ENCODE peak calls at places on chromosomes 1 and 21, in six cellular contexts. One of them, this sample, is unnamed. For H3K4me1, the result is how much of the 10 kb centered on the place peaks cover.

GRCh38 chr1:195608883-195609282 is 999.4 kb downstream of the KCNT2 start:
- DNase-seq in heart left ventricle: no peak
- DNase-seq in OCI-LY7: no peak
- DNase-seq in adrenal gland: no peak
- DNase-seq in hepatocyte: no peak
- DNase-seq in PC-3: peak
- DNase-seq in this sample: no peak

GRCh38 chr1:155051777-155052398 is 772 bp downstream of the ADAM15 start:
- DNase-seq in hepatocyte: no peak
- DNase-seq in OCI-LY7: peak
- DNase-seq in PC-3: peak
- DNase-seq in adrenal gland: peak
- DNase-seq in heart left ventricle: peak
- DNase-seq in this sample: no peak

GRCh38 chr1:222909586-222909985 is 94.7 kb downstream of the DISP1 start:
- DNase-seq in heart left ventricle: no peak
- DNase-seq in adrenal gland: peak
- DNase-seq in OCI-LY7: no peak
- DNase-seq in PC-3: no peak
- DNase-seq in hepatocyte: no peak
- DNase-seq in this sample: no peak

GRCh38 chr1:64065571-64065970 is 137.9 kb upstream of the UBE2U start:
- DNase-seq in OCI-LY7: no peak
- DNase-seq in hepatocyte: no peak
- DNase-seq in PC-3: no peak
- DNase-seq in adrenal gland: no peak
- DNase-seq in heart left ventricle: no peak
- DNase-seq in this sample: no peak

GRCh38 chr1:23202263-23202749 is 15.0 kb downstream of the HTR1D start:
- DNase-seq in hepatocyte: no peak
- DNase-seq in OCI-LY7: no peak
- DNase-seq in PC-3: peak
- DNase-seq in heart left ventricle: no peak
- DNase-seq in adrenal gland: no peak
- DNase-seq in this sample: no peak

GRCh38 chr1:2205191-2205952 is 10.8 kb upstream of the FAAP20 start:
- DNase-seq in hepatocyte: peak
- DNase-seq in OCI-LY7: peak
- DNase-seq in PC-3: peak
- DNase-seq in adrenal gland: peak
- DNase-seq in heart left ventricle: peak
- DNase-seq in this sample: peak

GRCh38 chr1:228307218-228308023 is 99.2 kb downstream of the TRIM11 start:
- DNase-seq in adrenal gland: peak
- DNase-seq in PC-3: no peak
- DNase-seq in OCI-LY7: no peak
- DNase-seq in hepatocyte: no peak
- DNase-seq in heart left ventricle: peak
- DNase-seq in this sample: no peak

GRCh38 chr1:235648954-235649721 is 446 bp downstream of the GNG4 start:
- DNase-seq in heart left ventricle: no peak
- DNase-seq in PC-3: peak
- DNase-seq in hepatocyte: peak
- DNase-seq in adrenal gland: peak
- DNase-seq in OCI-LY7: no peak
- DNase-seq in this sample: peak

GRCh38 chr21:44298301-44298700 is 1.6 kb upstream of the PFKL start:
- DNase-seq in heart left ventricle: no peak
- DNase-seq in adrenal gland: no peak
- DNase-seq in hepatocyte: no peak
- DNase-seq in OCI-LY7: peak
- DNase-seq in PC-3: peak
- DNase-seq in this sample: no peak

GRCh38 chr1:4786061-4786460 is 131.7 kb downstream of the AJAP1 start:
- DNase-seq in adrenal gland: no peak
- DNase-seq in PC-3: no peak
- DNase-seq in hepatocyte: no peak
- DNase-seq in OCI-LY7: no peak
- DNase-seq in heart left ventricle: no peak
- DNase-seq in this sample: no peak

GRCh38 chr1:41718444-41719028 is 200.2 kb downstream of the HIVEP3 start:
- DNase-seq in heart left ventricle: no peak
- DNase-seq in PC-3: no peak
- DNase-seq in OCI-LY7: no peak
- DNase-seq in adrenal gland: no peak
- DNase-seq in hepatocyte: no peak
- DNase-seq in this sample: no peak
- H3K4me1 ChIP-seq in heart left ventricle: under half
- H3K4me1 ChIP-seq in PC-3: under half
- H3K4me1 ChIP-seq in OCI-LY7: under half
- H3K4me1 ChIP-seq in adrenal gland: under half
- H3K4me1 ChIP-seq in hepatocyte: under half
- H3K4me1 ChIP-seq in this sample: under half

DNA sequence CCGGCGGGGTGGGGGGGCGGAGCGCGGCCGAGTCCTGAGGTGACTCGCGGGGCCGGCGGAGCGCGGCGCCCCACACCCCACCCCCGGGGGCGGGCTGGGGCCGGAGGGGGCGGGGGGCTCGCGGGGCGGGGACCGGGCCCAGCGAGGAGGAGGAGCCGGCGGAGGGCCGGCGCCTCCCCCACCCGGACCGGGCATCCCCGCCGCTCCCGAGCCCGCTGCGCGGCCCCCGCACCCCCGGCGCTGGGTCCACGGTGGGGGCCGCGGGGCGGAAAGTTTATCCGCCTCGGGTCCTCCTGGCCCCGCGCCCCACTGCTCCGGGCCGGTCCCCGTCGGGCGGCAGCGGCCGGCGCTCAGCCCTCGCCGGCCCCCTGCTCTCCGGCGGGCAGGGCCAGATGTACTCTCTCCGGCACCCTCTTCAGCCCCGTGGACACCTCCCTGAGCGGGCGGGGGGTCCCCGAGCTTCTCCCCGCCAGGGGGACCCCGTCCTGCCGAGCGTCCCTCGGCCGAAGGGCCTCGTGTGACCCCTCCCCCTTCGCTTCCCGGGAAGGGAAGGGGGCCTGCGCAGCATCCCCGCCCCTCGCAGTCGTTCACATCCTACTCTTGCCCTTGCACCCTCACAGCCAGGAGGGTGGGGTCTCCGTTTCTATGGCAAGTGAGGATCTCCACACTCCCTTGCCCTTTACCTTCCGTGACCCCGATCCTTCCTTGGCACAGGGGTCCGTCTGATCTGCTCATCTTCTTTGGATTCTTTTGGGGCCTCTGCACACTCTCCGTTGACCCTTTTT is 659 bp downstream of the CAMTA1 start:
- DNase-seq in hepatocyte: peak
- DNase-seq in heart left ventricle: peak
- DNase-seq in OCI-LY7: peak
- DNase-seq in adrenal gland: no peak
- DNase-seq in PC-3: peak
- DNase-seq in this sample: peak
- TF ChIP-seq CTCF in hepatocyte: peak
- TF ChIP-seq CTCF in heart left ventricle: no peak
- TF ChIP-seq CTCF in OCI-LY7: peak
- TF ChIP-seq CTCF in adrenal gland: no peak
- TF ChIP-seq CTCF in PC-3: peak
- TF ChIP-seq CTCF in this sample: no peak

DNA sequence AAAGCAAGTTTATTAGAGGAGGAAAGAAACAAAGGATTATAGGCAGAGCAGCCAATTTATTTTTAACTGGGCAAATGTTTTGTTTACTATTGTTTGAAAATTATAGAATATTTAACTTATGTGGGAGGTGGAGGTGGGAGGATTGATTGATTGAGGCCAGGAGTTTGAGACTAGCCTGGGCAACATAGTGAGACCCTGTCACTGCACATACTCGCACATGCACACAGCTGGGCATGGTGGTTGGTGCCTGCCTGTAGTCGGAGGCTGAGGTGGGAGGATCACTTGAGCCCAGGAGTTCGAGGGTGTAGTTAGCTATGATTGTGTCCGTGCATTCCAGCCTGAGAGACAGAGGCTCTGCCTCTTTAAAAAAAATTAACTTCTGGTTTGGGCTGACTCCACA is 6.7 kb downstream of the MAN1A2 start:
- DNase-seq in heart left ventricle: no peak
- DNase-seq in hepatocyte: no peak
- DNase-seq in OCI-LY7: no peak
- DNase-seq in adrenal gland: no peak
- DNase-seq in PC-3: no peak
- DNase-seq in this sample: no peak
- H3K4me3 ChIP-seq in heart left ventricle: no peak
- H3K4me3 ChIP-seq in hepatocyte: no peak
- H3K4me3 ChIP-seq in OCI-LY7: no peak
- H3K4me3 ChIP-seq in adrenal gland: no peak
- H3K4me3 ChIP-seq in PC-3: no peak
- H3K4me3 ChIP-seq in this sample: no peak

GRCh38 chr1:160112370-160112769 is 3.2 kb upstream of the ATP1A2 start:
- DNase-seq in OCI-LY7: no peak
- DNase-seq in PC-3: no peak
- DNase-seq in hepatocyte: no peak
- DNase-seq in adrenal gland: no peak
- DNase-seq in heart left ventricle: no peak
- DNase-seq in this sample: no peak

GRCh38 chr1:160107512-160107911 is 8.0 kb upstream of the ATP1A2 start:
- DNase-seq in adrenal gland: no peak
- DNase-seq in hepatocyte: no peak
- DNase-seq in PC-3: no peak
- DNase-seq in OCI-LY7: no peak
- DNase-seq in heart left ventricle: no peak
- DNase-seq in this sample: no peak

GRCh38 chr1:160105155-160105554 is 6.7 kb upstream of the IGSF8 start:
- DNase-seq in hepatocyte: no peak
- DNase-seq in heart left ventricle: no peak
- DNase-seq in PC-3: no peak
- DNase-seq in adrenal gland: no peak
- DNase-seq in OCI-LY7: no peak
- DNase-seq in this sample: no peak

GRCh38 chr1:160109686-160110085 is 5.9 kb upstream of the ATP1A2 start:
- DNase-seq in adrenal gland: no peak
- DNase-seq in PC-3: peak
- DNase-seq in OCI-LY7: no peak
- DNase-seq in heart left ventricle: no peak
- DNase-seq in hepatocyte: no peak
- DNase-seq in this sample: no peak

GRCh38 chr1:160108888-160109662 is 6.5 kb upstream of the ATP1A2 start:
- DNase-seq in adrenal gland: peak
- DNase-seq in PC-3: peak
- DNase-seq in hepatocyte: peak
- DNase-seq in OCI-LY7: peak
- DNase-seq in heart left ventricle: no peak
- DNase-seq in this sample: peak
- H3K4me1 ChIP-seq in adrenal gland: under half
- H3K4me1 ChIP-seq in PC-3: under half
- H3K4me1 ChIP-seq in hepatocyte: under half
- H3K4me1 ChIP-seq in OCI-LY7: under half
- H3K4me1 ChIP-seq in heart left ventricle: under half
- H3K4me1 ChIP-seq in this sample: under half

GRCh38 chr1:214824758-214825157 is 221.8 kb downstream of the CENPF start:
- DNase-seq in heart left ventricle: no peak
- DNase-seq in PC-3: peak
- DNase-seq in hepatocyte: no peak
- DNase-seq in OCI-LY7: no peak
- DNase-seq in adrenal gland: no peak
- DNase-seq in this sample: no peak

GRCh38 chr1:214827883-214828282 is 224.9 kb downstream of the CENPF start:
- DNase-seq in hepatocyte: no peak
- DNase-seq in PC-3: no peak
- DNase-seq in adrenal gland: no peak
- DNase-seq in OCI-LY7: no peak
- DNase-seq in heart left ventricle: no peak
- DNase-seq in this sample: no peak

GRCh38 chr1:214823311-214824117 is 220.5 kb downstream of the CENPF start:
- DNase-seq in heart left ventricle: no peak
- DNase-seq in OCI-LY7: peak
- DNase-seq in adrenal gland: no peak
- DNase-seq in hepatocyte: no peak
- DNase-seq in PC-3: no peak
- DNase-seq in this sample: no peak
- TF ChIP-seq CTCF in heart left ventricle: no peak
- TF ChIP-seq CTCF in OCI-LY7: peak
- TF ChIP-seq CTCF in adrenal gland: no peak
- TF ChIP-seq CTCF in hepatocyte: no peak
- TF ChIP-seq CTCF in PC-3: peak
- TF ChIP-seq CTCF in this sample: no peak

DNA sequence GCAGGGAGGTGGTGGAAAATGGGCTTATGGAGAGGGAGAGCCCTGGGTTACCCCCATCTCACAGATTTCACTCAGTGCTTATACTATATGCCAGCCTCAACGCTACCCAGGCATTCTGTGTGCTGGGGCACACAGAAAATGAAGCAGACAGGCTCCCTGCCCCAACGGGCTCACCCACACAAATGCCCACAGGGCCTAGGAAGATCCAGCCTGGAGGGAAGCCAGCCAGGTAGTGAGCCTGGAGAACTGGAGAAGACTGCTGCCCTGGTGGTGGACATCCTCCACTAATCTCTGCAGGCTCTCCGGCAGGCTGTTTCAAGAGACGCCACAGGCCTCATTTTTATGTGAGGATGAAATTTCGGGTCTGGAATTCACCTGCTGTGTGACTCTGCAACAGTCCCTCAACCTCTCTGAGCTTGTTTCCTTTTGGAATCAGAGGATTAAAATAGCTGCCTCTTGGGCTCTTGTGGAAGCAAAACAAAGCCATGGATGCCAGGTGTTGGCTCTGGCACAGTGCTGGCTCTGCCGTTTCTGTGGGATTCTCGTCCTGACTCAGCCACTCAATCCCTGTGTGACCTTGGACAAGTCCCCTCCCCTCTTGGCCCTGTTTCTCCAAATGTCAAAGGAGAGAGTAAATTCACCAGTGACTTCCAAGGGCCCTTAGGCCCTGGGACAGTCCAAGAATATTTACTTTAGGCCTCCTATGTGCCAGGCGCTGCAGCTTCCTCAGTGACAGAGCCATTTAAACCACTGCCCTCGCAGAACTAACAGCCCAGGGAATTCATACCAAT is 3.6 kb downstream of the PAQR7 start:
- DNase-seq in OCI-LY7: no peak
- DNase-seq in hepatocyte: no peak
- DNase-seq in PC-3: no peak
- DNase-seq in adrenal gland: peak
- DNase-seq in heart left ventricle: no peak
- DNase-seq in this sample: no peak
- H3K4me3 ChIP-seq in OCI-LY7: no peak
- H3K4me3 ChIP-seq in hepatocyte: no peak
- H3K4me3 ChIP-seq in PC-3: no peak
- H3K4me3 ChIP-seq in adrenal gland: no peak
- H3K4me3 ChIP-seq in heart left ventricle: no peak
- H3K4me3 ChIP-seq in this sample: no peak

DNA sequence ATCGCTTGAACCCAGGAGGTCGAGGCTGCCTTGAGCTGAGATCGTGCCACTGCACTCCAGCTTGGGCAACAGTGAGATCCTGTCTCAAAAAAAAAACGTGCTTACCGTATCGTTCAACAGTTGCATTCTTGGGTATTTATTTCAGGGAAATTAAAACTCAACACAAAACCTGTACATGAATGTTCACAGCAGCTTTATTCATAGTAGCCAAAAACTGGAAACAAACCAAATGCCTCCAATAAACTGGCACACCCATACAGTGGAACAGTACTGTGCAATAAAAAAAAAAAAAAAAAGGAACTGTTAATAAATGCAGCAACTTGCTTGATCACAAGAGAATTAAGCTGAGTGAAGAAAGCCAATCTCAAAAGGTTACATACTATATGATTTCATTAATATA is 6.7 kb downstream of the KHDRBS1 start:
- DNase-seq in PC-3: no peak
- DNase-seq in OCI-LY7: no peak
- DNase-seq in hepatocyte: no peak
- DNase-seq in adrenal gland: no peak
- DNase-seq in heart left ventricle: no peak
- DNase-seq in this sample: no peak
- H3K4me1 ChIP-seq in PC-3: under half
- H3K4me1 ChIP-seq in OCI-LY7: half or more
- H3K4me1 ChIP-seq in hepatocyte: under half
- H3K4me1 ChIP-seq in adrenal gland: under half
- H3K4me1 ChIP-seq in heart left ventricle: under half
- H3K4me1 ChIP-seq in this sample: under half

This sample was measured in Caco-2.